ENCODE peak calls at places on chromosomes 13 and 19, in ten cellular contexts. One of them, this sample, is unnamed.

GRCh38 chr19:28705008-28705407 is 507.9 kb downstream of the UQCRFS1 start:
- DNase-seq in GM23338: peak; percentile 52
- DNase-seq in hepatocyte: peak; percentile 66
- DNase-seq in body of pancreas: peak; percentile 17
- DNase-seq in dorsolateral prefrontal cortex: no peak
- DNase-seq in sigmoid colon: no peak
- DNase-seq in aorta: no peak
- DNase-seq in CD8-positive, alpha-beta T cell: no peak
- DNase-seq in left ventricle myocardium inferior: no peak
- DNase-seq in brain microvascular endothelial cell: peak; percentile 80
- DNase-seq in this sample: no peak

GRCh38 chr19:43777163-43777700 is 3.5 kb downstream of the KCNN4 start:
- DNase-seq in GM23338: no peak
- DNase-seq in hepatocyte: peak; percentile 28
- DNase-seq in body of pancreas: no peak
- DNase-seq in dorsolateral prefrontal cortex: no peak
- DNase-seq in sigmoid colon: no peak
- DNase-seq in aorta: no peak
- DNase-seq in CD8-positive, alpha-beta T cell: peak; percentile 63
- DNase-seq in left ventricle myocardium inferior: no peak
- DNase-seq in brain microvascular endothelial cell: no peak
- DNase-seq in this sample: no peak

GRCh38 chr13:41267106-41267505 is 3.7 kb upstream of the MTRF1 start:
- DNase-seq in GM23338: no peak
- DNase-seq in hepatocyte: no peak
- DNase-seq in body of pancreas: no peak
- DNase-seq in dorsolateral prefrontal cortex: no peak
- DNase-seq in sigmoid colon: no peak
- DNase-seq in aorta: no peak
- DNase-seq in CD8-positive, alpha-beta T cell: no peak
- DNase-seq in left ventricle myocardium inferior: no peak
- DNase-seq in brain microvascular endothelial cell: no peak
- DNase-seq in this sample: no peak

GRCh38 chr19:3852614-3853254 is 16.1 kb downstream of the ZFR2 start:
- DNase-seq in GM23338: no peak
- DNase-seq in hepatocyte: no peak
- DNase-seq in body of pancreas: no peak
- DNase-seq in dorsolateral prefrontal cortex: no peak
- DNase-seq in sigmoid colon: no peak
- DNase-seq in aorta: no peak
- DNase-seq in CD8-positive, alpha-beta T cell: peak; percentile 46
- DNase-seq in left ventricle myocardium inferior: no peak
- DNase-seq in brain microvascular endothelial cell: peak; percentile 66
- DNase-seq in this sample: no peak

GRCh38 chr19:35322014-35322413 is 7.0 kb upstream of the CD22 start:
- DNase-seq in GM23338: no peak
- DNase-seq in hepatocyte: no peak
- DNase-seq in body of pancreas: no peak
- DNase-seq in dorsolateral prefrontal cortex: no peak
- DNase-seq in sigmoid colon: no peak
- DNase-seq in aorta: no peak
- DNase-seq in CD8-positive, alpha-beta T cell: no peak
- DNase-seq in left ventricle myocardium inferior: no peak
- DNase-seq in brain microvascular endothelial cell: no peak
- DNase-seq in this sample: no peak

GRCh38 chr13:67281476-67281875 is 51.3 kb upstream of the PCDH9 start:
- DNase-seq in GM23338: no peak
- DNase-seq in hepatocyte: no peak
- DNase-seq in body of pancreas: no peak
- DNase-seq in dorsolateral prefrontal cortex: no peak
- DNase-seq in sigmoid colon: no peak
- DNase-seq in aorta: no peak
- DNase-seq in CD8-positive, alpha-beta T cell: no peak
- DNase-seq in left ventricle myocardium inferior: no peak
- DNase-seq in brain microvascular endothelial cell: no peak
- DNase-seq in this sample: no peak

GRCh38 chr13:63367522-63368198 is 1952.0 kb upstream of the PCDH20 start:
- DNase-seq in GM23338: no peak
- DNase-seq in hepatocyte: no peak
- DNase-seq in body of pancreas: no peak
- DNase-seq in dorsolateral prefrontal cortex: no peak
- DNase-seq in sigmoid colon: no peak
- DNase-seq in aorta: no peak
- DNase-seq in CD8-positive, alpha-beta T cell: no peak
- DNase-seq in left ventricle myocardium inferior: no peak
- DNase-seq in brain microvascular endothelial cell: no peak
- DNase-seq in this sample: no peak

GRCh38 chr13:29771247-29771646 is 79.2 kb downstream of the UBL3 start:
- DNase-seq in GM23338: peak; percentile 52
- DNase-seq in hepatocyte: peak; percentile 25
- DNase-seq in body of pancreas: no peak
- DNase-seq in dorsolateral prefrontal cortex: no peak
- DNase-seq in sigmoid colon: no peak
- DNase-seq in aorta: no peak
- DNase-seq in CD8-positive, alpha-beta T cell: no peak
- DNase-seq in left ventricle myocardium inferior: no peak
- DNase-seq in brain microvascular endothelial cell: no peak
- DNase-seq in this sample: no peak

GRCh38 chr13:32961724-32962123 is 54.5 kb upstream of the KL start:
- DNase-seq in GM23338: no peak
- DNase-seq in hepatocyte: no peak
- DNase-seq in body of pancreas: no peak
- DNase-seq in dorsolateral prefrontal cortex: no peak
- DNase-seq in sigmoid colon: no peak
- DNase-seq in aorta: no peak
- DNase-seq in CD8-positive, alpha-beta T cell: no peak
- DNase-seq in left ventricle myocardium inferior: no peak
- DNase-seq in brain microvascular endothelial cell: no peak
- DNase-seq in this sample: no peak

GRCh38 chr13:32951580-32951979 is 64.6 kb upstream of the KL start:
- DNase-seq in GM23338: no peak
- DNase-seq in hepatocyte: no peak
- DNase-seq in body of pancreas: no peak
- DNase-seq in dorsolateral prefrontal cortex: no peak
- DNase-seq in sigmoid colon: no peak
- DNase-seq in aorta: no peak
- DNase-seq in CD8-positive, alpha-beta T cell: no peak
- DNase-seq in left ventricle myocardium inferior: no peak
- DNase-seq in brain microvascular endothelial cell: no peak
- DNase-seq in this sample: no peak

GRCh38 chr13:32956595-32956933 is 59.7 kb upstream of the KL start:
- DNase-seq in GM23338: no peak
- DNase-seq in hepatocyte: no peak
- DNase-seq in body of pancreas: no peak
- DNase-seq in dorsolateral prefrontal cortex: no peak
- DNase-seq in sigmoid colon: no peak
- DNase-seq in aorta: no peak
- DNase-seq in CD8-positive, alpha-beta T cell: no peak
- DNase-seq in left ventricle myocardium inferior: no peak
- DNase-seq in brain microvascular endothelial cell: no peak
- DNase-seq in this sample: no peak

DNA sequence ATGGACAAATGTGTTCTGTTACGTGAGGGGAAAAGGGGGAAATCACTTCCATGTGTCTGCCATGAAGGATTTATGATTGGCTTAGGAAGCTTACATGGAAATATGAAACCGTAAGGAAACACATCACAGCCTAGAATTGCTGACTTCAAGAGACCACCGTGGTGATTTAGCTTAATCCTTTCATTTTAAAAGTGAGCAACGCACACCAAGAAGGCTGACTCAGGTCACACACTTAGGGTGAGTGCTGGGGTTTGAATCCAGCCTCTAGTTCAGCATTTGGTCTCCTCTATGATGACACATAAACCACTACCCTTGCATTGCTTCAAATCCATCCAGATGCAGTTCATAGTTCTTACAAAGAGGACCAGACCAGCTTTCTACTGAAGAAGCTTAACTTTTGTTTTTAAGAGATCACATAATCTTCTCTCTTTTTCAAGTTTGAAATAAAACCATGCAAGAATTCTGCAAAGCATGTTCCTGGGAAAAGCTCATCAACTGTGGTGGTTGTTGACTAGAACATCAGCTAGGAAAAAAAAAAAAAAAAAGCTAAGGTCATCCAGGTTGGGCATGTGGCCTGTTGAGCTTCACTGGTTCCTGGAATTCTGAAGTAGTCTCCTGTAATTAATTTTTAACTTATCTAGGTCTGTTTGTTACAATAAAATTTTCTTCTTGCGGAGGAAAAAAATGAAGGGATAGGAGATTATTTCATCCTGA is 60.2 kb upstream of the KL start:
- DNase-seq in GM23338: no peak
- DNase-seq in hepatocyte: no peak
- DNase-seq in body of pancreas: no peak
- DNase-seq in dorsolateral prefrontal cortex: no peak
- DNase-seq in sigmoid colon: no peak
- DNase-seq in aorta: no peak
- DNase-seq in CD8-positive, alpha-beta T cell: no peak
- DNase-seq in left ventricle myocardium inferior: no peak
- DNase-seq in brain microvascular endothelial cell: no peak
- DNase-seq in this sample: no peak
- H3K27ac ChIP-seq in GM23338: no peak overlapping the region
- H3K27ac ChIP-seq in hepatocyte: no peak overlapping the region
- H3K27ac ChIP-seq in body of pancreas: no peak overlapping the region
- H3K27ac ChIP-seq in dorsolateral prefrontal cortex: no peak overlapping the region
- H3K27ac ChIP-seq in sigmoid colon: no peak overlapping the region
- H3K27ac ChIP-seq in aorta: no peak overlapping the region
- H3K27ac ChIP-seq in CD8-positive, alpha-beta T cell: no peak overlapping the region
- H3K27ac ChIP-seq in left ventricle myocardium inferior: no peak overlapping the region
- H3K27ac ChIP-seq in brain microvascular endothelial cell: no peak overlapping the region
- H3K27ac ChIP-seq in this sample: peak overlapping the region; percentile 77

GRCh38 chr13:60577761-60578160 is 180.7 kb downstream of the TDRD3 start:
- DNase-seq in GM23338: no peak
- DNase-seq in hepatocyte: no peak
- DNase-seq in body of pancreas: no peak
- DNase-seq in dorsolateral prefrontal cortex: no peak
- DNase-seq in sigmoid colon: no peak
- DNase-seq in aorta: no peak
- DNase-seq in CD8-positive, alpha-beta T cell: no peak
- DNase-seq in left ventricle myocardium inferior: no peak
- DNase-seq in brain microvascular endothelial cell: no peak
- DNase-seq in this sample: no peak

GRCh38 chr13:60571571-60571970 is 174.6 kb downstream of the TDRD3 start:
- DNase-seq in GM23338: no peak
- DNase-seq in hepatocyte: no peak
- DNase-seq in body of pancreas: no peak
- DNase-seq in dorsolateral prefrontal cortex: no peak
- DNase-seq in sigmoid colon: no peak
- DNase-seq in aorta: no peak
- DNase-seq in CD8-positive, alpha-beta T cell: no peak
- DNase-seq in left ventricle myocardium inferior: no peak
- DNase-seq in brain microvascular endothelial cell: no peak
- DNase-seq in this sample: no peak

GRCh38 chr13:60574706-60575105 is 177.7 kb downstream of the TDRD3 start:
- DNase-seq in GM23338: peak; percentile 24
- DNase-seq in hepatocyte: no peak
- DNase-seq in body of pancreas: no peak
- DNase-seq in dorsolateral prefrontal cortex: no peak
- DNase-seq in sigmoid colon: no peak
- DNase-seq in aorta: no peak
- DNase-seq in CD8-positive, alpha-beta T cell: no peak
- DNase-seq in left ventricle myocardium inferior: no peak
- DNase-seq in brain microvascular endothelial cell: no peak
- DNase-seq in this sample: no peak

GRCh38 chr13:60572855-60573254 is 175.8 kb downstream of the TDRD3 start:
- DNase-seq in GM23338: peak; percentile 54
- DNase-seq in hepatocyte: no peak
- DNase-seq in body of pancreas: no peak
- DNase-seq in dorsolateral prefrontal cortex: no peak
- DNase-seq in sigmoid colon: no peak
- DNase-seq in aorta: no peak
- DNase-seq in CD8-positive, alpha-beta T cell: no peak
- DNase-seq in left ventricle myocardium inferior: no peak
- DNase-seq in brain microvascular endothelial cell: no peak
- DNase-seq in this sample: no peak

DNA sequence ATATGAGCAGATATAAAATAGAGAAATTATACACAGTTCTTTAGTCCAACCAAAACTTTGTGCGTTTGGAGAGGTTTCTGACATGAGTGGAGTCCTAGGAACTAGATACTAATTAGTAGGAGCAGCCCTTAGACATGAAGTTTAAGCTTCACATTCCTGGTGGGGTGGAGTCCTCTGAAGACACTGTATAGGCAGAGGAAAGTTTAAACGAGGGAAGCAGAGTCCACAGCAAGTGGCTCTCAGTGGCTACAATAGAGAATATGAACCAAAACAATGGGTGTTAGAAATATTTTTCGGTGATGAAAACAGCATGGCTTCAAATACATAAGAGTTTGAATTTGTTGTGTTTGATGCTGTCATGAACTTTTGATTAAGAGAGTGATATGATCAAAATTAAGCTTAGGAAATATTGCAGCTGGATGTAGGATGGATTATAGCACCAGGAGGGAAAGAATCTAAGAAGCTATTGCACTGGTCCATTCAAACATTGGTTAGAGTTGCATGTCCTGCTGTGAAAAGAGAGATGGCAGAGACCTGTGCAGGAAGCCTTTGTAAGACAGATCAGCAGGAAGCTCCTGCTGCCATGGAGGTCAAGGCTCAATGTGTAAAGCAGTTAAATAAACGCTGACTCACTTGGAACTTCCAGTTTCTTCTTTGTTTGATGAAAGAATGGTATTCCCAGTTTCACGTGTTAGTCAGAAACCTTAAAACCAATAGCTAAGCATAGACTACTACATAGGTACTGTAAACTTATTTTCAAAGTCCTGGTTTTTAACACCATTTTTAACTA is 175.2 kb downstream of the TDRD3 start:
- DNase-seq in GM23338: peak; percentile 61
- DNase-seq in hepatocyte: peak; percentile 18
- DNase-seq in body of pancreas: no peak
- DNase-seq in dorsolateral prefrontal cortex: no peak
- DNase-seq in sigmoid colon: no peak
- DNase-seq in aorta: no peak
- DNase-seq in CD8-positive, alpha-beta T cell: no peak
- DNase-seq in left ventricle myocardium inferior: no peak
- DNase-seq in brain microvascular endothelial cell: peak; percentile 47
- DNase-seq in this sample: no peak
- H3K27ac ChIP-seq in GM23338: peak overlapping the region; percentile 56
- H3K27ac ChIP-seq in hepatocyte: no peak overlapping the region
- H3K27ac ChIP-seq in body of pancreas: no peak overlapping the region
- H3K27ac ChIP-seq in dorsolateral prefrontal cortex: no peak overlapping the region
- H3K27ac ChIP-seq in sigmoid colon: no peak overlapping the region
- H3K27ac ChIP-seq in aorta: no peak overlapping the region
- H3K27ac ChIP-seq in CD8-positive, alpha-beta T cell: no peak overlapping the region
- H3K27ac ChIP-seq in left ventricle myocardium inferior: no peak overlapping the region
- H3K27ac ChIP-seq in brain microvascular endothelial cell: no peak overlapping the region
- H3K27ac ChIP-seq in this sample: no peak overlapping the region

GRCh38 chr19:10780368-10780767 is 55.6 kb downstream of the TMED1 start:
- DNase-seq in GM23338: no peak
- DNase-seq in hepatocyte: no peak
- DNase-seq in body of pancreas: no peak
- DNase-seq in dorsolateral prefrontal cortex: no peak
- DNase-seq in sigmoid colon: peak; percentile 81
- DNase-seq in aorta: no peak
- DNase-seq in CD8-positive, alpha-beta T cell: no peak
- DNase-seq in left ventricle myocardium inferior: no peak
- DNase-seq in brain microvascular endothelial cell: peak; percentile 90
- DNase-seq in this sample: no peak
- H3K27ac ChIP-seq in GM23338: no peak overlapping the region
- H3K27ac ChIP-seq in hepatocyte: no peak overlapping the region
- H3K27ac ChIP-seq in body of pancreas: no peak overlapping the region
- H3K27ac ChIP-seq in dorsolateral prefrontal cortex: no peak overlapping the region
- H3K27ac ChIP-seq in sigmoid colon: peak overlapping the region; percentile 66
- H3K27ac ChIP-seq in aorta: no peak overlapping the region
- H3K27ac ChIP-seq in CD8-positive, alpha-beta T cell: no peak overlapping the region
- H3K27ac ChIP-seq in left ventricle myocardium inferior: peak overlapping the region; percentile 74
- H3K27ac ChIP-seq in brain microvascular endothelial cell: peak overlapping the region; percentile 63
- H3K27ac ChIP-seq in this sample: peak overlapping the region; percentile 29

GRCh38 chr19:41879670-41880328 is 2.7 kb downstream of the CD79A start:
- DNase-seq in GM23338: no peak
- DNase-seq in hepatocyte: no peak
- DNase-seq in body of pancreas: no peak
- DNase-seq in dorsolateral prefrontal cortex: no peak
- DNase-seq in sigmoid colon: no peak
- DNase-seq in aorta: no peak
- DNase-seq in CD8-positive, alpha-beta T cell: no peak
- DNase-seq in left ventricle myocardium inferior: no peak
- DNase-seq in brain microvascular endothelial cell: no peak
- DNase-seq in this sample: no peak
- H3K27ac ChIP-seq in GM23338: no peak overlapping the region
- H3K27ac ChIP-seq in hepatocyte: no peak overlapping the region
- H3K27ac ChIP-seq in body of pancreas: no peak overlapping the region
- H3K27ac ChIP-seq in dorsolateral prefrontal cortex: no peak overlapping the region
- H3K27ac ChIP-seq in sigmoid colon: no peak overlapping the region
- H3K27ac ChIP-seq in aorta: no peak overlapping the region
- H3K27ac ChIP-seq in CD8-positive, alpha-beta T cell: no peak overlapping the region
- H3K27ac ChIP-seq in left ventricle myocardium inferior: no peak overlapping the region
- H3K27ac ChIP-seq in brain microvascular endothelial cell: no peak overlapping the region
- H3K27ac ChIP-seq in this sample: no peak overlapping the region

This sample was measured in kidney.